ENCODE peak calls at places on chromosome 13, in nine cellular contexts. S, K, G, W, Y, M, U, T and V are unnamed samples.

GRCh38 chr13:60591348-60591747 is 194.3 kb downstream of the TDRD3 start:
- DNase-seq in T (no peak), M (peak), Y (no peak), G (no peak), U (no peak), W (peak), S (no peak), K (no peak), V (no peak)

GRCh38 chr13:99656843-99657506 is 155.7 kb downstream of the TM9SF2 start:
- DNase-seq in K (no peak), M (no peak), Y (peak), S (no peak), G (no peak), T (no peak), U (no peak), W (no peak), V (no peak)

GRCh38 chr13:92808007-92808406 is 418.6 kb upstream of the GPC6 start:
- DNase-seq in S (no peak), W (no peak), U (no peak), K (no peak), M (no peak), Y (no peak), G (no peak), T (no peak), V (no peak)

GRCh38 chr13:35469781-35470380 is 6.6 kb downstream of the MAB21L1 start:
- DNase-seq in K (no peak), U (no peak), Y (no peak), W (no peak), T (no peak), S (no peak), M (no peak), G (no peak), V (no peak)

GRCh38 chr13:102591988-102592781 is 4.6 kb upstream of the TPP2 start:
- DNase-seq in U (peak), K (peak), S (peak), W (peak), Y (peak), M (peak), G (peak), T (peak), V (peak)

GRCh38 chr13:94343243-94343585 is 136.3 kb downstream of the DCT start:
- DNase-seq in U (no peak), W (no peak), M (peak), T (no peak), S (no peak), G (no peak), K (no peak), Y (peak), V (no peak)

GRCh38 chr13:93079294-93079693 is 147.3 kb upstream of the GPC6 start:
- DNase-seq in W (no peak), T (no peak), G (no peak), U (no peak), K (no peak), M (peak), Y (no peak), S (no peak), V (no peak)

GRCh38 chr13:109900723-109901122 is 114.3 kb upstream of the IRS2 start:
- DNase-seq in W (no peak), K (no peak), G (no peak), U (no peak), M (no peak), Y (peak), T (no peak), S (no peak), V (no peak)

GRCh38 chr13:93561553-93561952 is 334.9 kb downstream of the GPC6 start:
- DNase-seq in T (no peak), M (no peak), S (no peak), Y (peak), G (no peak), W (no peak), K (no peak), U (no peak), V (no peak)

GRCh38 chr13:34627499-34627898 is 314.6 kb upstream of the NBEA start:
- DNase-seq in T (no peak), M (no peak), G (no peak), U (no peak), S (no peak), W (no peak), Y (peak), K (no peak), V (no peak)

GRCh38 chr13:31998131-31998530 is 33.4 kb upstream of the FRY start:
- DNase-seq in T (no peak), M (no peak), K (no peak), Y (peak), G (no peak), S (no peak), W (no peak), U (no peak), V (no peak)

GRCh38 chr13:40206241-40207109 is 460.0 kb downstream of the FOXO1 start:
- DNase-seq in Y (no peak), M (peak), W (peak), S (no peak), U (no peak), T (no peak), K (no peak), G (no peak), V (no peak)

GRCh38 chr13:36834299-36834698 is 15.3 kb downstream of the RFXAP start:
- DNase-seq in G (no peak), W (no peak), K (no peak), Y (no peak), U (no peak), T (no peak), M (peak), S (no peak), V (no peak)

GRCh38 chr13:45511310-45512147 is 46.8 kb downstream of the COG3 start:
- DNase-seq in T (no peak), K (peak), M (peak), Y (peak), U (peak), W (peak), S (peak), G (no peak), V (peak)

GRCh38 chr13:109140054-109140776 is 510.8 kb downstream of the MYO16 start:
- DNase-seq in K (no peak), Y (no peak), U (no peak), T (no peak), G (no peak), W (no peak), M (no peak), S (no peak), V (no peak)

GRCh38 chr13:27830010-27830409 is 37.7 kb downstream of the GSX1 start:
- DNase-seq in K (peak), S (peak), G (peak), T (peak), U (peak), W (peak), Y (peak), M (peak), V (peak)

GRCh38 chr13:51644649-51645048 is 60.4 kb downstream of the WDFY2 start:
- DNase-seq in K (no peak), G (no peak), M (peak), S (no peak), W (peak), Y (no peak), U (peak), T (no peak), V (no peak)

GRCh38 chr13:71316964-71317363 is 550.0 kb downstream of the DACH1 start:
- DNase-seq in T (no peak), W (no peak), M (no peak), Y (peak), S (no peak), U (no peak), G (no peak), K (no peak), V (no peak)

GRCh38 chr13:80047406-80047805 is 293.5 kb downstream of the SPRY2 start:
- DNase-seq in S (no peak), Y (no peak), G (no peak), U (no peak), M (peak), K (no peak), T (no peak), W (no peak), V (no peak)

GRCh38 chr13:79593121-79593520 is 112.2 kb downstream of the NDFIP2 start:
- DNase-seq in M (no peak), G (no peak), Y (no peak), K (no peak), S (no peak), U (no peak), T (no peak), W (no peak), V (no peak)

GRCh38 chr13:42777476-42777875 is 3.9 kb upstream of the FAM216B start:
- DNase-seq in T (no peak), U (no peak), G (no peak), W (no peak), Y (no peak), M (peak), K (no peak), S (no peak), V (no peak)